ENCODE peak calls at places on chromosomes 4 and X, in four cellular contexts. S, K, Z and W are unnamed samples.

GRCh38 chr4:69764311-69764710 is 3.9 kb upstream of the SULT1B1 start:
- DNase-seq in Z (no peak), K (no peak), S (no peak), W (no peak)

GRCh38 chr4:54231419-54232150 is 2.5 kb downstream of the PDGFRA start:
- DNase-seq in S (no peak), Z (peak; percentile 40), K (no peak), W (no peak)

GRCh38 chrX:109739625-109740024 is 6.6 kb upstream of the ACSL4 start:
- DNase-seq in Z (no peak), S (no peak), K (no peak), W (no peak)

GRCh38 chr4:173074501-173074946 is 94.1 kb upstream of the GALNT7 start:
- DNase-seq in Z (no peak), K (peak; percentile 80), S (no peak), W (no peak)

GRCh38 chr4:63348735-63349673 is 1060.2 kb downstream of the TECRL start:
- DNase-seq in S (no peak), K (no peak), Z (no peak), W (no peak)

GRCh38 chrX:54484666-54485065 is 11.4 kb downstream of the FGD1 start:
- DNase-seq in S (no peak), K (no peak), Z (no peak), W (no peak)

GRCh38 chr4:8507251-8507570 is 66.6 kb downstream of the TRMT44 start:
- DNase-seq in K (no peak), S (no peak), Z (no peak), W (no peak)

GRCh38 chr4:88244821-88245579 is 39.4 kb downstream of the PPM1K start:
- DNase-seq in Z (no peak), K (no peak), S (no peak), W (no peak)

GRCh38 chr4:52862605-52863236 is 604 bp downstream of the RASL11B start:
- DNase-seq in Z (peak; percentile 11), S (no peak), K (no peak), W (no peak)